ENCODE peak calls at places on chromosomes 7 and 10, in four cellular contexts. Q is WERI-Rb-1, F is brain microvascular endothelial cell, A is HCT116. I is an unnamed sample.

GRCh38 chr10:69716711-69717560 is 84.8 kb upstream of the COL13A1 start:
- DNase-seq in F (peak; percentile 39), A (peak; percentile 51), Q (peak; percentile 75), I (peak; percentile 38)

GRCh38 chr7:8260871-8261707 is 878 bp downstream of the ICA1 start:
- DNase-seq in A (no peak), Q (peak; percentile 47), F (peak; percentile 0), I (no peak)

GRCh38 chr10:11225935-11226334 is 208.3 kb downstream of the CELF2 start:
- DNase-seq in F (no peak), A (no peak), Q (no peak), I (no peak)

GRCh38 chr7:49443515-49443914 is 329.9 kb upstream of the VWC2 start:
- DNase-seq in A (no peak), F (no peak), Q (no peak), I (no peak)

GRCh38 chr10:47013469-47014169 is 102.4 kb downstream of the PTPN20 start:
- DNase-seq in F (no peak), Q (peak; percentile 49), A (no peak), I (no peak)

GRCh38 chr10:22250897-22251605 is 33.2 kb upstream of the EBLN1 start:
- DNase-seq in F (no peak), A (no peak), Q (no peak), I (peak; percentile 18)

GRCh38 chr10:70804424-70804814 is 11.3 kb upstream of the SGPL1 start:
- DNase-seq in F (no peak), Q (no peak), A (no peak), I (peak; percentile 69)

GRCh38 chr10:113619401-113619800 is 44.4 kb downstream of the NRAP start:
- DNase-seq in Q (no peak), A (no peak), F (no peak), I (no peak)

GRCh38 chr7:39613577-39613976 is 9.8 kb upstream of the RALA start:
- DNase-seq in A (no peak), F (no peak), Q (no peak), I (no peak)

GRCh38 chr10:71627956-71628355 is 91.6 kb downstream of the C10orf105 start:
- DNase-seq in Q (no peak), F (no peak), A (no peak), I (no peak)

GRCh38 chr10:125575843-125576242 is 107.1 kb downstream of the TEX36 start:
- DNase-seq in A (no peak), F (no peak), Q (no peak), I (no peak)

GRCh38 chr10:104486803-104487202 is 133.2 kb downstream of the CFAP58 start:
- DNase-seq in F (no peak), Q (no peak), A (no peak), I (no peak)

GRCh38 chr10:96138102-96138501 is 8.0 kb downstream of the ZNF518A start:
- DNase-seq in Q (no peak), F (no peak), A (no peak), I (no peak)

GRCh38 chr10:73410897-73411296 is 3.0 kb downstream of the ANXA7 start:
- DNase-seq in Q (no peak), F (no peak), A (no peak), I (no peak)

GRCh38 chr10:69321037-69321715 is 42.9 kb downstream of the HK1 start:
- DNase-seq in Q (no peak), A (no peak), F (no peak), I (no peak)

GRCh38 chr7:123627859-123628258 is 26.2 kb downstream of the ASB15 start:
- DNase-seq in F (no peak), A (no peak), Q (no peak), I (no peak)

GRCh38 chr7:135260930-135261721 is 27.5 kb downstream of the STRA8 start:
- DNase-seq in Q (peak; percentile 45), F (no peak), A (no peak), I (no peak)

GRCh38 chr10:43137701-43137970 is 609 bp upstream of the CSGALNACT2 start:
- DNase-seq in A (no peak), Q (peak; percentile 62), F (peak; percentile 46), I (peak; percentile 60)

GRCh38 chr7:36658603-36659516 is 65.4 kb downstream of the AOAH start:
- DNase-seq in F (peak; percentile 90), A (no peak), Q (no peak), I (peak; percentile 87)

GRCh38 chr7:66974986-66975590 is 20.3 kb downstream of the SBDS start:
- DNase-seq in A (no peak), Q (no peak), F (no peak), I (no peak)

DNA sequence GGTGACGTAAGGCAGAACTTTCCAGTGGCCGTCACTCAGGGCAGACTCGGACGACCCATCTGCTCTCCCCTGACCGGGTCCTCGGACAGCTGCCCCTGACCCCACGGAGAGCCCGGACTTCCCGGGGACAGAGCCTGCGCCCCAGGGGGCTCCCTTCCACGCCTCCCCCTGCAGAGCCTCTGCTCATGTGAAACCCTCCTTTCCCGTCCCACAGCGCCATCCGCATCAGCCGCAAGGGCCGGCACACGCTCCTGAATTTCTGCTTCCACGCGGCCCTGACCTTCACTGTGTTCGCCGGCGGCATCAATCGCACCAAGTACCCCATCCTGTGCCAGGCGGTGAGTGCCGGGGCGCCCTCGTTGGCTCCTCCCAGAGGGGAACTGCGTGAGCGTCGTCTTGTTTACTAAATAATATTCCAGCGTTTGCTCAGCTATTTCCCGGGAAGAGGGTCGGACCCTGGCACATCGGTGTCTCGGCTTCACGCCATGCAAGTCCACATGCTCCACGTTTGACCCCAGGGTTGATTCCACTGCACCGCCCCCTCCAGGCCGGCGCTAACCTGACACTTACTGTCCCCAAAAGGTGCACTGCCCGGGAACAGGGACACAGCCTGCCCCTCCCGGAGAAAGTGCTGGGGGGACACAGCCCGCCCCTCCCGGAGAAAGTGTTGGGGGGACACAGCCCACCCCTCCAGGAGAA is 10.9 kb downstream of the ADGRA1 start:
- DNase-seq in F (no peak), Q (no peak), A (no peak), I (no peak)
- TF ChIP-seq CTCF in F (no peak), Q (peak; percentile 29), A (peak; percentile 21), I (no peak)

GRCh38 chr10:111993872-111994426 is 189.6 kb downstream of the GPAM start:
- DNase-seq in A (no peak), F (no peak), Q (no peak), I (no peak)

GRCh38 chr10:111993321-111993720 is 190.2 kb downstream of the GPAM start:
- DNase-seq in F (no peak), Q (no peak), A (no peak), I (no peak)

GRCh38 chr10:111986079-111986478 is 197.5 kb downstream of the GPAM start:
- DNase-seq in Q (no peak), A (no peak), F (no peak), I (no peak)

GRCh38 chr10:111989136-111990050 is 194.2 kb downstream of the GPAM start:
- DNase-seq in A (no peak), Q (no peak), F (no peak), I (no peak)

DNA sequence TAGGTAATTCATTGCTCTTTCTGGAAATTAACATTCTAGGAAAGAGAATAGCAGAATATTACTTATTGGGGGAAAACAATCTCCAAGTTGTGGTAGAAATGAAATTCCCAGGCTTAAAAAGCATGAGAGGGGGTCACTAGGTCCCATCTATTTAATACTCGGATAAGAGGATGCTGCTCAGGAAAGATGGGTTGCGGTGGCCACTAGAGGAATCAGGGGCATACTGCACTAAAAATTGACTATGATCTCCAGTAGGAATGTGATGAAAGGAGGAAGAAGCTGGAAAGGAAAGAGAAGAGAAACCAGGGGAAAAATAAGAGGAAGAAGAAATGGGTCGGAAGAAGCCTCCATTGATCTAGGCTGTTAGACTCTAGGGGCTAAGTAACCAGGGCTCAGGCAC is 192.8 kb downstream of the GPAM start:
- DNase-seq in Q (peak; percentile 24), A (no peak), F (no peak), I (no peak)
- TF ChIP-seq CTCF in Q (peak; percentile 53), A (peak; percentile 62), F (no peak), I (no peak)

DNA sequence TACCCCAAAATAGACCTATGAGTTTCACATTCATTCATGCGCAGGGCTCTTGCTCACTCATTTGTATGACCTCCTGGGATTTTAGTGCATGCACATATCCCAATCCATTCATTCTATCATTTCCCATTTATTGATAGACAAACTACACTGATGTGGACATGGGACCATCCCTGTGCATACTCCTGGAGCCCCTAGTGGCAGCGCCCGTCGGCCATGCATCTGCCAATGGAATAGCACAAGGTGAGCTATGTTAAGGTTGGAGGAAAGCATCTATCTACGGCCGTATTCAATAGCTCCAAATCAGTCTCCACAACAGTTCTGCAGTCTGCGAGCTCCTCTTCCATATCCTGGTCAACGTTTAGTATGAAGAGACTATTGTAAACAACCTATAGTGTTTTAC is 31.7 kb upstream of the FIGNL1 start:
- DNase-seq in A (no peak), F (no peak), Q (no peak), I (no peak)
- TF ChIP-seq CTCF in A (peak; percentile 49), F (no peak), Q (peak; percentile 22), I (no peak)

DNA sequence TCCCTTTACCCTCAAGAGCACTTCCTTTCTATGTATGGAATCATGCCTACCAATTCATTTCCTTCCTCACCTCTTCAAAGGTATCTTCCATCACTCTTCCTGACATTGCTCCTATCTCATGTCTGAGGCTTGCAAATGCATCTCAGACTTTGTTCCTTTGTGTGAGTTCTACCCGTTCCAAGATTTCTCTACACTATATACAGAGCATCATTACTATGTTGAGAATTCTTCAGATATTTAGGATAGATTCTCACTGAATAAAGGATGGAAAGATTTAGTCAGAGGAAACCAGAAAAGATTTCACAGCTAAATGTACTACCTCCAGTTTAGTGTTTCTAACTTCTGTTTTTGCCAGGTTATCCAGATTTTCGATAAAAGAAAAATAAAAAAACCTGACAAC is 462.7 kb downstream of the PHTF2 start:
- DNase-seq in F (no peak), A (no peak), Q (no peak), I (no peak)
- TF ChIP-seq CTCF in F (no peak), A (no peak), Q (no peak), I (no peak)

GRCh38 chr10:6404127-6405072 is 175.7 kb downstream of the PRKCQ start:
- DNase-seq in F (no peak), Q (no peak), A (no peak), I (no peak)
- TF ChIP-seq CTCF in F (no peak), Q (no peak), A (no peak), I (no peak)

GRCh38 chr7:128322040-128322643 is 21.6 kb downstream of the RBM28 start:
- DNase-seq in Q (peak; percentile 27), F (peak; percentile 33), A (no peak), I (peak; percentile 32)
- TF ChIP-seq CTCF in Q (peak; percentile 45), F (peak; percentile 68), A (peak; percentile 50), I (peak; percentile 55)

DNA sequence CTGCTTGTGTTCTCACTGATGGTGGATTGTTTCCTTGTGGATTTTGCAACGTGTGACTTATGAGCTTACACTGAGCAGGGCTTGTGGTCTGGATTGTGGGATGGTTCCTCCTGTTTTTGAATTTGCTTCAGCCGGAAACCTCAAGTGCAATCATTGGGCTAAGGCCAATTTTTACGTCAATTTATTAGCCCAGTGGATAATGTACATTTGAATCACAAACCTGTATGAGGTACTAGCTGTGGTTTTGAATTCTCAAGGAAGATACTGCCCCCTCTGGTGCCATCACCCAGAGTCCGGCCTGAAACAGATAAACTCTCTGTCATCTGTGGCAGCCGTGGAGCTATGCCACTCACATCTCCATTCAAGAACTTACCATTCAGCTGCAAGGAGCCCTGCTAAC is 7.3 kb upstream of the ZNF777 start:
- DNase-seq in F (no peak), A (no peak), Q (no peak), I (peak; percentile 12)
- TF ChIP-seq CTCF in F (peak; percentile 26), A (no peak), Q (peak; percentile 31), I (no peak)

GRCh38 chr7:158228986-158229385 is 358.6 kb downstream of the PTPRN2 start:
- DNase-seq in A (peak; percentile 13), Q (no peak), F (no peak), I (no peak)
- TF ChIP-seq CTCF in A (peak; percentile 49), Q (peak; percentile 18), F (no peak), I (no peak)

I was measured in astrocyte of the spinal cord.